ENCODE peak calls at places on chromosomes 13 and 19, in eight cellular contexts. One of them, this sample, is unnamed.

GRCh38 chr13:48475230-48475629 is 57.6 kb downstream of the RCBTB2 start:
- DNase-seq in dorsolateral prefrontal cortex: no peak
- DNase-seq in ELF-1: no peak
- DNase-seq in T1000: no peak
- DNase-seq in fibroblast of pulmonary artery: no peak
- DNase-seq in stimulated activated CD4-positive, alpha-beta T cell treated with anti-CD3 and anti-CD28 coated beads, TNF-alpha, amount 100 ng/mL, for 24 hours: no peak
- DNase-seq in SHP77: no peak
- DNase-seq in frontal cortex: no peak
- DNase-seq in this sample: no peak

GRCh38 chr13:30422056-30422914 is at the start of gene UBE2L5:
- DNase-seq in dorsolateral prefrontal cortex: peak; percentile 84
- DNase-seq in ELF-1: peak; percentile 59
- DNase-seq in T1000: peak; percentile 49
- DNase-seq in fibroblast of pulmonary artery: peak; percentile 77
- DNase-seq in stimulated activated CD4-positive, alpha-beta T cell treated with anti-CD3 and anti-CD28 coated beads, TNF-alpha, amount 100 ng/mL, for 24 hours: peak; percentile 31
- DNase-seq in SHP77: peak; percentile 9
- DNase-seq in frontal cortex: peak; percentile 72
- DNase-seq in this sample: peak; percentile 53

GRCh38 chr13:31073859-31074718 is 87.6 kb downstream of the HSPH1 start:
- DNase-seq in dorsolateral prefrontal cortex: no peak
- DNase-seq in ELF-1: no peak
- DNase-seq in T1000: no peak
- DNase-seq in fibroblast of pulmonary artery: peak; percentile 51
- DNase-seq in stimulated activated CD4-positive, alpha-beta T cell treated with anti-CD3 and anti-CD28 coated beads, TNF-alpha, amount 100 ng/mL, for 24 hours: no peak
- DNase-seq in SHP77: no peak
- DNase-seq in frontal cortex: no peak
- DNase-seq in this sample: no peak

GRCh38 chr13:59483441-59484116 is 680.1 kb downstream of the DIAPH3 start:
- DNase-seq in dorsolateral prefrontal cortex: no peak
- DNase-seq in ELF-1: peak; percentile 39
- DNase-seq in T1000: no peak
- DNase-seq in fibroblast of pulmonary artery: peak; percentile 49
- DNase-seq in stimulated activated CD4-positive, alpha-beta T cell treated with anti-CD3 and anti-CD28 coated beads, TNF-alpha, amount 100 ng/mL, for 24 hours: no peak
- DNase-seq in SHP77: no peak
- DNase-seq in frontal cortex: no peak
- DNase-seq in this sample: no peak

GRCh38 chr13:109704771-109705628 is 81.4 kb downstream of the IRS2 start:
- DNase-seq in dorsolateral prefrontal cortex: no peak
- DNase-seq in ELF-1: no peak
- DNase-seq in T1000: no peak
- DNase-seq in fibroblast of pulmonary artery: peak; percentile 33
- DNase-seq in stimulated activated CD4-positive, alpha-beta T cell treated with anti-CD3 and anti-CD28 coated beads, TNF-alpha, amount 100 ng/mL, for 24 hours: no peak
- DNase-seq in SHP77: peak; percentile 90
- DNase-seq in frontal cortex: no peak
- DNase-seq in this sample: no peak

GRCh38 chr19:2171349-2172145 is 7.8 kb downstream of the DOT1L start:
- DNase-seq in dorsolateral prefrontal cortex: no peak
- DNase-seq in ELF-1: peak; percentile 81
- DNase-seq in T1000: peak; percentile 38
- DNase-seq in fibroblast of pulmonary artery: peak; percentile 54
- DNase-seq in stimulated activated CD4-positive, alpha-beta T cell treated with anti-CD3 and anti-CD28 coated beads, TNF-alpha, amount 100 ng/mL, for 24 hours: peak; percentile 61
- DNase-seq in SHP77: no peak
- DNase-seq in frontal cortex: no peak
- DNase-seq in this sample: no peak

GRCh38 chr13:37194428-37194861 is 89.0 kb upstream of the CSNK1A1L start:
- DNase-seq in dorsolateral prefrontal cortex: no peak
- DNase-seq in ELF-1: no peak
- DNase-seq in T1000: no peak
- DNase-seq in fibroblast of pulmonary artery: peak; percentile 84
- DNase-seq in stimulated activated CD4-positive, alpha-beta T cell treated with anti-CD3 and anti-CD28 coated beads, TNF-alpha, amount 100 ng/mL, for 24 hours: no peak
- DNase-seq in SHP77: no peak
- DNase-seq in frontal cortex: no peak
- DNase-seq in this sample: no peak

GRCh38 chr13:50125556-50126377 is 110.5 kb downstream of the KCNRG start:
- DNase-seq in dorsolateral prefrontal cortex: peak; percentile 92
- DNase-seq in ELF-1: peak; percentile 56
- DNase-seq in T1000: no peak
- DNase-seq in fibroblast of pulmonary artery: peak; percentile 90
- DNase-seq in stimulated activated CD4-positive, alpha-beta T cell treated with anti-CD3 and anti-CD28 coated beads, TNF-alpha, amount 100 ng/mL, for 24 hours: peak; percentile 69
- DNase-seq in SHP77: peak; percentile 83
- DNase-seq in frontal cortex: peak; percentile 97
- DNase-seq in this sample: peak; percentile 88

GRCh38 chr19:52188822-52189744 is 769 bp upstream of the PPP2R1A start:
- DNase-seq in dorsolateral prefrontal cortex: no peak
- DNase-seq in ELF-1: no peak
- DNase-seq in T1000: no peak
- DNase-seq in fibroblast of pulmonary artery: no peak
- DNase-seq in stimulated activated CD4-positive, alpha-beta T cell treated with anti-CD3 and anti-CD28 coated beads, TNF-alpha, amount 100 ng/mL, for 24 hours: no peak
- DNase-seq in SHP77: no peak
- DNase-seq in frontal cortex: no peak
- DNase-seq in this sample: no peak

GRCh38 chr19:15562861-15563260 is 52.2 kb upstream of the CYP4F8 start:
- DNase-seq in dorsolateral prefrontal cortex: no peak
- DNase-seq in ELF-1: no peak
- DNase-seq in T1000: no peak
- DNase-seq in fibroblast of pulmonary artery: no peak
- DNase-seq in stimulated activated CD4-positive, alpha-beta T cell treated with anti-CD3 and anti-CD28 coated beads, TNF-alpha, amount 100 ng/mL, for 24 hours: no peak
- DNase-seq in SHP77: no peak
- DNase-seq in frontal cortex: no peak
- DNase-seq in this sample: no peak

GRCh38 chr13:19587635-19588300 is 26.4 kb upstream of the TPTE2 start:
- DNase-seq in dorsolateral prefrontal cortex: no peak
- DNase-seq in ELF-1: peak; percentile 67
- DNase-seq in T1000: no peak
- DNase-seq in fibroblast of pulmonary artery: peak; percentile 57
- DNase-seq in stimulated activated CD4-positive, alpha-beta T cell treated with anti-CD3 and anti-CD28 coated beads, TNF-alpha, amount 100 ng/mL, for 24 hours: no peak
- DNase-seq in SHP77: peak; percentile 47
- DNase-seq in frontal cortex: no peak
- DNase-seq in this sample: no peak

GRCh38 chr13:50950808-50951207 is 41.2 kb downstream of the RNASEH2B start:
- DNase-seq in dorsolateral prefrontal cortex: no peak
- DNase-seq in ELF-1: no peak
- DNase-seq in T1000: no peak
- DNase-seq in fibroblast of pulmonary artery: peak; percentile 3
- DNase-seq in stimulated activated CD4-positive, alpha-beta T cell treated with anti-CD3 and anti-CD28 coated beads, TNF-alpha, amount 100 ng/mL, for 24 hours: no peak
- DNase-seq in SHP77: no peak
- DNase-seq in frontal cortex: no peak
- DNase-seq in this sample: no peak

GRCh38 chr19:8489591-8490394 is 12.6 kb downstream of the PRAM1 start:
- DNase-seq in dorsolateral prefrontal cortex: no peak
- DNase-seq in ELF-1: no peak
- DNase-seq in T1000: no peak
- DNase-seq in fibroblast of pulmonary artery: no peak
- DNase-seq in stimulated activated CD4-positive, alpha-beta T cell treated with anti-CD3 and anti-CD28 coated beads, TNF-alpha, amount 100 ng/mL, for 24 hours: no peak
- DNase-seq in SHP77: no peak
- DNase-seq in frontal cortex: no peak
- DNase-seq in this sample: no peak

GRCh38 chr13:102845630-102846260 is at the start of gene ERCC5:
- DNase-seq in dorsolateral prefrontal cortex: peak; percentile 93
- DNase-seq in ELF-1: peak; percentile 96
- DNase-seq in T1000: peak; percentile 74
- DNase-seq in fibroblast of pulmonary artery: peak; percentile 97
- DNase-seq in stimulated activated CD4-positive, alpha-beta T cell treated with anti-CD3 and anti-CD28 coated beads, TNF-alpha, amount 100 ng/mL, for 24 hours: peak; percentile 91
- DNase-seq in SHP77: peak; percentile 99
- DNase-seq in frontal cortex: peak; percentile 34
- DNase-seq in this sample: peak; percentile 93

GRCh38 chr19:35045667-35046300 is 4.3 kb downstream of the HPN start:
- DNase-seq in dorsolateral prefrontal cortex: no peak
- DNase-seq in ELF-1: peak; percentile 41
- DNase-seq in T1000: no peak
- DNase-seq in fibroblast of pulmonary artery: peak; percentile 32
- DNase-seq in stimulated activated CD4-positive, alpha-beta T cell treated with anti-CD3 and anti-CD28 coated beads, TNF-alpha, amount 100 ng/mL, for 24 hours: no peak
- DNase-seq in SHP77: peak; percentile 42
- DNase-seq in frontal cortex: peak; percentile 58
- DNase-seq in this sample: no peak

GRCh38 chr19:17281391-17282304 is at the start of gene ANKLE1:
- DNase-seq in dorsolateral prefrontal cortex: peak; percentile 57
- DNase-seq in ELF-1: peak; percentile 34
- DNase-seq in T1000: peak; percentile 37
- DNase-seq in fibroblast of pulmonary artery: peak; percentile 22
- DNase-seq in stimulated activated CD4-positive, alpha-beta T cell treated with anti-CD3 and anti-CD28 coated beads, TNF-alpha, amount 100 ng/mL, for 24 hours: no peak
- DNase-seq in SHP77: no peak
- DNase-seq in frontal cortex: no peak
- DNase-seq in this sample: no peak

GRCh38 chr19:40006273-40006691 is 9.4 kb downstream of the ZNF546 start:
- DNase-seq in dorsolateral prefrontal cortex: no peak
- DNase-seq in ELF-1: no peak
- DNase-seq in T1000: peak; percentile 30
- DNase-seq in fibroblast of pulmonary artery: peak; percentile 84
- DNase-seq in stimulated activated CD4-positive, alpha-beta T cell treated with anti-CD3 and anti-CD28 coated beads, TNF-alpha, amount 100 ng/mL, for 24 hours: no peak
- DNase-seq in SHP77: no peak
- DNase-seq in frontal cortex: no peak
- DNase-seq in this sample: no peak

GRCh38 chr19:6719992-6720368 is 470 bp downstream of the C3 start:
- DNase-seq in dorsolateral prefrontal cortex: no peak
- DNase-seq in ELF-1: no peak
- DNase-seq in T1000: no peak
- DNase-seq in fibroblast of pulmonary artery: no peak
- DNase-seq in stimulated activated CD4-positive, alpha-beta T cell treated with anti-CD3 and anti-CD28 coated beads, TNF-alpha, amount 100 ng/mL, for 24 hours: no peak
- DNase-seq in SHP77: no peak
- DNase-seq in frontal cortex: no peak
- DNase-seq in this sample: no peak

GRCh38 chr19:2888739-2889224 is 11.9 kb upstream of the ZNF57 start:
- DNase-seq in dorsolateral prefrontal cortex: no peak
- DNase-seq in ELF-1: no peak
- DNase-seq in T1000: no peak
- DNase-seq in fibroblast of pulmonary artery: no peak
- DNase-seq in stimulated activated CD4-positive, alpha-beta T cell treated with anti-CD3 and anti-CD28 coated beads, TNF-alpha, amount 100 ng/mL, for 24 hours: peak; percentile 37
- DNase-seq in SHP77: no peak
- DNase-seq in frontal cortex: no peak
- DNase-seq in this sample: no peak

GRCh38 chr19:2329162-2329505 is 650 bp downstream of the SPPL2B start:
- DNase-seq in dorsolateral prefrontal cortex: peak; percentile 45
- DNase-seq in ELF-1: no peak
- DNase-seq in T1000: no peak
- DNase-seq in fibroblast of pulmonary artery: no peak
- DNase-seq in stimulated activated CD4-positive, alpha-beta T cell treated with anti-CD3 and anti-CD28 coated beads, TNF-alpha, amount 100 ng/mL, for 24 hours: no peak
- DNase-seq in SHP77: no peak
- DNase-seq in frontal cortex: no peak
- DNase-seq in this sample: no peak

GRCh38 chr13:99972190-99972731 is 694 bp upstream of the ZIC5 start:
- DNase-seq in dorsolateral prefrontal cortex: no peak
- DNase-seq in ELF-1: no peak
- DNase-seq in T1000: no peak
- DNase-seq in fibroblast of pulmonary artery: no peak
- DNase-seq in stimulated activated CD4-positive, alpha-beta T cell treated with anti-CD3 and anti-CD28 coated beads, TNF-alpha, amount 100 ng/mL, for 24 hours: no peak
- DNase-seq in SHP77: no peak
- DNase-seq in frontal cortex: no peak
- DNase-seq in this sample: no peak

GRCh38 chr13:26584713-26585112 is 27.2 kb downstream of the WASF3 start:
- DNase-seq in dorsolateral prefrontal cortex: no peak
- DNase-seq in ELF-1: no peak
- DNase-seq in T1000: no peak
- DNase-seq in fibroblast of pulmonary artery: peak; percentile 59
- DNase-seq in stimulated activated CD4-positive, alpha-beta T cell treated with anti-CD3 and anti-CD28 coated beads, TNF-alpha, amount 100 ng/mL, for 24 hours: no peak
- DNase-seq in SHP77: no peak
- DNase-seq in frontal cortex: no peak
- DNase-seq in this sample: no peak

GRCh38 chr13:40509876-40510275 is 156.6 kb downstream of the FOXO1 start:
- DNase-seq in dorsolateral prefrontal cortex: no peak
- DNase-seq in ELF-1: no peak
- DNase-seq in T1000: no peak
- DNase-seq in fibroblast of pulmonary artery: no peak
- DNase-seq in stimulated activated CD4-positive, alpha-beta T cell treated with anti-CD3 and anti-CD28 coated beads, TNF-alpha, amount 100 ng/mL, for 24 hours: no peak
- DNase-seq in SHP77: no peak
- DNase-seq in frontal cortex: no peak
- DNase-seq in this sample: no peak

GRCh38 chr13:18739310-18739709 is 442.3 kb downstream of the TUBA3C start:
- DNase-seq in dorsolateral prefrontal cortex: no peak
- DNase-seq in ELF-1: no peak
- DNase-seq in T1000: no peak
- DNase-seq in fibroblast of pulmonary artery: no peak
- DNase-seq in stimulated activated CD4-positive, alpha-beta T cell treated with anti-CD3 and anti-CD28 coated beads, TNF-alpha, amount 100 ng/mL, for 24 hours: no peak
- DNase-seq in SHP77: no peak
- DNase-seq in frontal cortex: no peak
- DNase-seq in this sample: no peak

GRCh38 chr13:36026556-36026955 is 104.6 kb downstream of the DCLK1 start:
- DNase-seq in dorsolateral prefrontal cortex: no peak
- DNase-seq in ELF-1: no peak
- DNase-seq in T1000: no peak
- DNase-seq in fibroblast of pulmonary artery: peak; percentile 50
- DNase-seq in stimulated activated CD4-positive, alpha-beta T cell treated with anti-CD3 and anti-CD28 coated beads, TNF-alpha, amount 100 ng/mL, for 24 hours: no peak
- DNase-seq in SHP77: no peak
- DNase-seq in frontal cortex: no peak
- DNase-seq in this sample: no peak

GRCh38 chr19:2289714-2290435 is 7.9 kb upstream of the PEAK3 start:
- DNase-seq in dorsolateral prefrontal cortex: no peak
- DNase-seq in ELF-1: no peak
- DNase-seq in T1000: no peak
- DNase-seq in fibroblast of pulmonary artery: no peak
- DNase-seq in stimulated activated CD4-positive, alpha-beta T cell treated with anti-CD3 and anti-CD28 coated beads, TNF-alpha, amount 100 ng/mL, for 24 hours: no peak
- DNase-seq in SHP77: no peak
- DNase-seq in frontal cortex: peak; percentile 57
- DNase-seq in this sample: no peak